ENCODE peak calls at places on chromosomes 12 and 14, in five cellular contexts. One of them, this sample, is unnamed.

GRCh38 chr12:124772467-124773170 is 91.0 kb downstream of the SCARB1 start:
- DNase-seq in stomach: no peak
- DNase-seq in kidney epithelial cell: no peak
- DNase-seq in lung: no peak
- DNase-seq in HCT116: no peak
- DNase-seq in this sample: no peak

GRCh38 chr14:39025810-39026627 is 77.0 kb downstream of the SEC23A start:
- DNase-seq in stomach: no peak
- DNase-seq in kidney epithelial cell: no peak
- DNase-seq in lung: no peak
- DNase-seq in HCT116: no peak
- DNase-seq in this sample: no peak

GRCh38 chr12:104598342-104599271 is 141.9 kb downstream of the CHST11 start:
- DNase-seq in stomach: peak
- DNase-seq in kidney epithelial cell: no peak
- DNase-seq in lung: no peak
- DNase-seq in HCT116: no peak
- DNase-seq in this sample: no peak

GRCh38 chr14:90382491-90383125 is 14.2 kb upstream of the CALM1 start:
- DNase-seq in stomach: peak
- DNase-seq in kidney epithelial cell: no peak
- DNase-seq in lung: peak
- DNase-seq in HCT116: peak
- DNase-seq in this sample: no peak

GRCh38 chr14:67510121-67510520 is 21.6 kb upstream of the TMEM229B start:
- DNase-seq in stomach: no peak
- DNase-seq in kidney epithelial cell: no peak
- DNase-seq in lung: no peak
- DNase-seq in HCT116: no peak
- DNase-seq in this sample: no peak

GRCh38 chr12:40145896-40146295 is 40.0 kb upstream of the SLC2A13 start:
- DNase-seq in stomach: no peak
- DNase-seq in kidney epithelial cell: no peak
- DNase-seq in lung: no peak
- DNase-seq in HCT116: no peak
- DNase-seq in this sample: no peak

GRCh38 chr14:41071351-41071750 is 535.3 kb upstream of the LRFN5 start:
- DNase-seq in stomach: no peak
- DNase-seq in kidney epithelial cell: no peak
- DNase-seq in lung: no peak
- DNase-seq in HCT116: no peak
- DNase-seq in this sample: no peak

GRCh38 chr12:81043979-81044740 is 33.7 kb upstream of the ACSS3 start:
- DNase-seq in stomach: no peak
- DNase-seq in kidney epithelial cell: no peak
- DNase-seq in lung: no peak
- DNase-seq in HCT116: no peak
- DNase-seq in this sample: no peak

GRCh38 chr12:64088431-64089349 is 133.4 kb downstream of the KICS2 start:
- DNase-seq in stomach: peak
- DNase-seq in kidney epithelial cell: peak
- DNase-seq in lung: peak
- DNase-seq in HCT116: peak
- DNase-seq in this sample: peak

GRCh38 chr12:123714302-123714627 is 2.1 kb downstream of the ATP6V0A2 start:
- DNase-seq in stomach: no peak
- DNase-seq in kidney epithelial cell: no peak
- DNase-seq in lung: no peak
- DNase-seq in HCT116: no peak
- DNase-seq in this sample: no peak

GRCh38 chr14:103385994-103386491 is 828 bp downstream of the MARK3 start:
- DNase-seq in stomach: peak
- DNase-seq in kidney epithelial cell: no peak
- DNase-seq in lung: no peak
- DNase-seq in HCT116: no peak
- DNase-seq in this sample: no peak

GRCh38 chr14:22976620-22977433 is 5.5 kb downstream of the AJUBA start:
- DNase-seq in stomach: peak
- DNase-seq in kidney epithelial cell: no peak
- DNase-seq in lung: peak
- DNase-seq in HCT116: no peak
- DNase-seq in this sample: no peak

GRCh38 chr14:21136024-21136423 is 19.8 kb downstream of the OR5AU1 start:
- DNase-seq in stomach: no peak
- DNase-seq in kidney epithelial cell: no peak
- DNase-seq in lung: no peak
- DNase-seq in HCT116: peak
- DNase-seq in this sample: no peak

GRCh38 chr12:98185606-98186005 is 329.8 kb upstream of the TMPO start:
- DNase-seq in stomach: no peak
- DNase-seq in kidney epithelial cell: no peak
- DNase-seq in lung: no peak
- DNase-seq in HCT116: no peak
- DNase-seq in this sample: no peak

GRCh38 chr14:39107624-39108023 is 4.6 kb upstream of the SEC23A start:
- DNase-seq in stomach: no peak
- DNase-seq in kidney epithelial cell: no peak
- DNase-seq in lung: no peak
- DNase-seq in HCT116: no peak
- DNase-seq in this sample: no peak

GRCh38 chr12:11758087-11758837 is 108.8 kb downstream of the ETV6 start:
- DNase-seq in stomach: no peak
- DNase-seq in kidney epithelial cell: no peak
- DNase-seq in lung: no peak
- DNase-seq in HCT116: no peak
- DNase-seq in this sample: no peak

DNA sequence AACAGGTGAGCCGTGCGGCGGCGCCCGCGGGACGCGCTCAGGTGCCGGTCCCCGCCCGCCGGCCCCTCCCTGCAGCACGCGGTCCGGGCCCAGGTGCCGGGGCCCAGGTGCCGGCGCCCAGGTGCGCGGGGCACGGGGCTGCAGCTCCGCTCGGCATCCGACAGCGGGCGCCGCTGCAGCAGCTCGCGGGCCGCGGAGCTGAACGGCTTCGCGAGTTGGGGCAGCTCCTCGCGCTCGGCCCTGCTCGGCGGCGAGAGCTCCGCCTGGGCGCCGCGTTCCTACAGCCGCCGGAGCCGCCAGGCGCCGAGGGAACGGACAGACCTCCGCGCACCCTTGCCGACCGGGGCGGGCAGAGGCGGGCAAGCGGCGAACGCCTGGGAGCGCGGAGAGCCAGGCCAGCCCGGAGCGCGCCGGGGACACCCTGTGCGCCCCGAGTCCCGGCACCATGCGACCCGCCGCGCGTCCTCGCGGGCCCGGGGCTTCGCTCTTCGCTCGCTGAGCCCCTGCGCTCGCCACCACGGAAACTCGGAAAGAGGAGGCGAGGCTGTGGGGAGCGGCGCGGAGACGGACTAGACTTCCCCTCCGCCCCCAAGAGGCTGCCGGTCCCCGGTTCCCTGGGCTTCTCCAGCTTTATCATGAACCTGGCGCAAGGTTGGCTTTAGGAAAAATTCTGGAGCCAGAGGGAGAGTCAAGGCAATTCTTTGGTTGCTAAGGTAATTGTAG is at the start of gene RGS6:
- DNase-seq in stomach: peak
- DNase-seq in kidney epithelial cell: no peak
- DNase-seq in lung: peak
- DNase-seq in HCT116: peak
- DNase-seq in this sample: no peak
- H3K4me3 ChIP-seq in stomach: peak
- H3K4me3 ChIP-seq in kidney epithelial cell: no peak
- H3K4me3 ChIP-seq in lung: peak
- H3K4me3 ChIP-seq in HCT116: peak
- H3K4me3 ChIP-seq in this sample: no peak

GRCh38 chr12:96063046-96063445 is 27.7 kb upstream of the LTA4H start:
- DNase-seq in stomach: no peak
- DNase-seq in kidney epithelial cell: no peak
- DNase-seq in lung: no peak
- DNase-seq in HCT116: no peak
- DNase-seq in this sample: no peak
- TF ChIP-seq CTCF in stomach: no peak
- TF ChIP-seq CTCF in kidney epithelial cell: peak
- TF ChIP-seq CTCF in lung: no peak
- TF ChIP-seq CTCF in HCT116: peak
- TF ChIP-seq CTCF in this sample: peak

GRCh38 chr14:77140343-77140936 is 1.2 kb downstream of the ZDHHC22 start:
- DNase-seq in stomach: no peak
- DNase-seq in kidney epithelial cell: no peak
- DNase-seq in lung: no peak
- DNase-seq in HCT116: no peak
- DNase-seq in this sample: no peak
- H3K4me3 ChIP-seq in stomach: peak
- H3K4me3 ChIP-seq in kidney epithelial cell: no peak
- H3K4me3 ChIP-seq in lung: no peak
- H3K4me3 ChIP-seq in HCT116: no peak
- H3K4me3 ChIP-seq in this sample: no peak

GRCh38 chr12:108559748-108560147 is 1.2 kb downstream of the SART3 start:
- DNase-seq in stomach: no peak
- DNase-seq in kidney epithelial cell: no peak
- DNase-seq in lung: no peak
- DNase-seq in HCT116: no peak
- DNase-seq in this sample: no peak
- TF ChIP-seq CTCF in stomach: no peak
- TF ChIP-seq CTCF in kidney epithelial cell: no peak
- TF ChIP-seq CTCF in lung: no peak
- TF ChIP-seq CTCF in HCT116: peak
- TF ChIP-seq CTCF in this sample: no peak

DNA sequence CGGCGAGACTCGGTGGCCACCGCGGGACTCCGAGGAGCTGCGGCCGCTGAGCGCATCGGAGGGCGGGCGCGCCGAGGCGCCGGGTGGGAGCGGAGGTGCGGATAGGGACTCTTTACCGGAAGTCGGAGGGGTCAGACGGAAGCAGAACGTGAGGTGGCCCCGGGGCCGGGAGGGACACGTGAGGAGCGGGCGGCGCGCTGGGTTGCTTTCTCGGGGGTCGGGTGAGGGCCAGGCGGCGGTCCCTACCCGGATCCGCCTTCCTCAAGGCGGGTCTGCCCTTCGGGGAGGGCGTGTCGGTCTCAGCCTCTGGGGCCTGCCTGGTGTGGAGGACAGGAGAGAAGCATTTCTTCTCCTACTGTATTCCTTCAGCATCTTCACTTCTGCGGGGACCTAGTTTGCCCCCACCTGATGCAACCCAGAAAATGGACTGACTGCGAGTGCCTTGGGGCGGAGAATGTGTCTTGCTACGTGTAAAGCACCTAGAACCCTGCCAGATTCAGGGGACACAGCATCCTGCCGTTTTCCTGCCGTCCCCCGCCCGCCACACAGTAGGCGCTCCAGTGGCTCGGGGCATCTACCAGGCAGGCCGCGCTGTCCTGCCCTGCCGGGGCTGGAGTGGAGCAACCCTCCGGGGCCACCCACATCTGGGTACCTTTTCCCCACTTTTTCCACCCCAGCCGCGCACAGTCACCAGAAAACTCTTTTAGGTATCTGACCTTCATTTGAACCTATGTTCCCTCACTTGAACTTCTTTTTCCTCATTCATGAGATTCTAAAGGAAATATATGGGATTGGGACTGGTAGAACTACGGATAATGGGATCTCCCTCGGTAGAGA is 562 bp upstream of the ATXN2 start:
- DNase-seq in stomach: peak
- DNase-seq in kidney epithelial cell: peak
- DNase-seq in lung: peak
- DNase-seq in HCT116: peak
- DNase-seq in this sample: peak
- H3K4me3 ChIP-seq in stomach: peak
- H3K4me3 ChIP-seq in kidney epithelial cell: peak
- H3K4me3 ChIP-seq in lung: peak
- H3K4me3 ChIP-seq in HCT116: peak
- H3K4me3 ChIP-seq in this sample: peak

GRCh38 chr12:50055831-50056628 is 1.4 kb upstream of the ASIC1 start:
- DNase-seq in stomach: peak
- DNase-seq in kidney epithelial cell: no peak
- DNase-seq in lung: peak
- DNase-seq in HCT116: peak
- DNase-seq in this sample: no peak
- TF ChIP-seq CTCF in stomach: peak
- TF ChIP-seq CTCF in kidney epithelial cell: peak
- TF ChIP-seq CTCF in lung: peak
- TF ChIP-seq CTCF in HCT116: peak
- TF ChIP-seq CTCF in this sample: peak

This sample was measured in BJ.